ENCODE peak calls at places on chromosomes 12 and 14, in four cellular contexts. A, U, Q and L are unnamed samples.

GRCh38 chr12:58509116-58509885 is 411.0 kb downstream of the LRIG3 start:
- DNase-seq in A (no peak), U (no peak), Q (no peak), L (no peak)

GRCh38 chr12:66241061-66242043 is 52.3 kb downstream of the IRAK3 start:
- DNase-seq in A (no peak), U (peak), Q (no peak), L (no peak)

GRCh38 chr12:100741084-100741711 is 53.4 kb upstream of the ANO4 start:
- DNase-seq in A (peak), U (no peak), Q (no peak), L (no peak)

GRCh38 chr12:75120202-75120774 is 89.4 kb downstream of the KCNC2 start:
- DNase-seq in A (no peak), U (no peak), Q (no peak), L (no peak)

GRCh38 chr14:34620115-34620514 is 9.8 kb downstream of the SNX6 start:
- DNase-seq in A (no peak), U (no peak), Q (no peak), L (no peak)

GRCh38 chr14:24274101-24274543 is 2.7 kb upstream of the RABGGTA start:
- DNase-seq in A (no peak), U (peak), Q (no peak), L (no peak)

GRCh38 chr14:102654298-102654697 is 61.8 kb downstream of the RCOR1 start:
- DNase-seq in A (no peak), U (no peak), Q (no peak), L (no peak)

GRCh38 chr12:27652174-27652763 is 44.0 kb upstream of the REP15 start:
- DNase-seq in A (peak), U (peak), Q (no peak), L (no peak)

GRCh38 chr14:104141621-104142091 is 3.3 kb downstream of the KIF26A start:
- DNase-seq in A (no peak), U (no peak), Q (no peak), L (no peak)

GRCh38 chr14:101980700-101981099 is 16.3 kb downstream of the DYNC1H1 start:
- DNase-seq in A (no peak), U (no peak), Q (no peak), L (peak)

GRCh38 chr14:105898482-105899010 is 372.2 kb downstream of the TMEM121 start:
- DNase-seq in A (no peak), U (no peak), Q (no peak), L (no peak)

GRCh38 chr12:131217024-131217586 is 263.4 kb downstream of the ADGRD1 start:
- DNase-seq in A (no peak), U (no peak), Q (no peak), L (no peak)

GRCh38 chr12:69897744-69898143 is 72.7 kb downstream of the MYRFL start:
- DNase-seq in A (no peak), U (no peak), Q (no peak), L (no peak)

GRCh38 chr12:56723889-56724659 is 1.0 kb downstream of the NACA start:
- DNase-seq in A (peak), U (no peak), Q (no peak), L (peak)

GRCh38 chr14:36767603-36768281 is 106.1 kb downstream of the PAX9 start:
- DNase-seq in A (no peak), U (no peak), Q (no peak), L (peak)

GRCh38 chr14:103374121-103374520 is 11.1 kb upstream of the MARK3 start:
- DNase-seq in A (no peak), U (no peak), Q (no peak), L (no peak)

GRCh38 chr14:96057738-96058137 is 18.6 kb downstream of the C14orf132 start:
- DNase-seq in A (no peak), U (no peak), Q (no peak), L (no peak)